ENCODE peak calls at places on chromosomes 12 and 14, in four cellular contexts. H is NCI-H226; A is naive thymus-derived CD8-positive, alpha-beta T cell; O is T-helper 2 cell. B is an unnamed sample.

GRCh38 chr14:92590941-92591340 is 77.4 kb downstream of the RIN3 start:
- DNase-seq in H (no peak), A (no peak), O (no peak), B (no peak)

GRCh38 chr12:68612245-68612644 is 1.5 kb downstream of the RAP1B start:
- DNase-seq in H (no peak), A (no peak), O (no peak), B (no peak)

GRCh38 chr12:62106547-62107175 is 153.5 kb upstream of the USP15 start:
- DNase-seq in H (no peak), A (no peak), O (no peak), B (no peak)

GRCh38 chr12:13713746-13714400 is 267.5 kb downstream of the GRIN2B start:
- DNase-seq in H (no peak), A (no peak), O (no peak), B (no peak)

GRCh38 chr14:49692895-49693737 is at the start of gene KLHDC1:
- DNase-seq in H (peak; percentile 40), A (peak; percentile 79), O (peak; percentile 75), B (peak; percentile 79)

GRCh38 chr12:101356794-101357193 is 50.8 kb downstream of the ARL1 start:
- DNase-seq in H (no peak), A (no peak), O (no peak), B (no peak)

GRCh38 chr12:1915082-1915968 is 3.1 kb downstream of the CACNA2D4 start:
- DNase-seq in H (no peak), A (peak; percentile 47), O (peak; percentile 41), B (no peak)

GRCh38 chr14:88955470-88955869 is 131.0 kb downstream of the TTC8 start:
- DNase-seq in H (no peak), A (no peak), O (no peak), B (no peak)

GRCh38 chr14:23171251-23171975 is 12.0 kb downstream of the SLC7A8 start:
- DNase-seq in H (no peak), A (no peak), O (no peak), B (peak; percentile 37)

GRCh38 chr12:92431146-92431545 is 271.6 kb upstream of the PLEKHG7 start:
- DNase-seq in H (no peak), A (no peak), O (no peak), B (no peak)

GRCh38 chr12:89286506-89286905 is 65.8 kb downstream of the DUSP6 start:
- DNase-seq in H (no peak), A (no peak), O (no peak), B (no peak)

GRCh38 chr12:25718081-25718731 is 165.1 kb upstream of the LMNTD1 start:
- DNase-seq in H (no peak), A (no peak), O (no peak), B (no peak)

GRCh38 chr14:63562414-63562813 is 19.2 kb upstream of the PPP2R5E start:
- DNase-seq in H (peak; percentile 84), A (no peak), O (no peak), B (no peak)

GRCh38 chr14:86462193-86462592 is 932.2 kb downstream of the FLRT2 start:
- DNase-seq in H (no peak), A (no peak), O (no peak), B (no peak)

GRCh38 chr12:1920971-1921370 is 2.5 kb upstream of the CACNA2D4 start:
- DNase-seq in H (no peak), A (no peak), O (no peak), B (no peak)

GRCh38 chr12:124303579-124304313 is 8.9 kb downstream of the RFLNA start:
- DNase-seq in H (no peak), A (no peak), O (no peak), B (no peak)

GRCh38 chr12:58750484-58750883 is 169.8 kb downstream of the LRIG3 start:
- DNase-seq in H (peak; percentile 81), A (no peak), O (no peak), B (no peak)

GRCh38 chr14:100065942-100066574 is 836 bp downstream of the EVL start:
- DNase-seq in H (no peak), A (peak; percentile 86), O (peak; percentile 90), B (no peak)

GRCh38 chr12:104672501-104673265 is 215.9 kb downstream of the CHST11 start:
- DNase-seq in H (peak; percentile 68), A (no peak), O (no peak), B (no peak)

GRCh38 chr12:30753761-30754382 is 879 bp downstream of the CAPRIN2 start:
- DNase-seq in H (no peak), A (no peak), O (no peak), B (peak; percentile 16)

GRCh38 chr12:107359382-107359781 is 266.0 kb upstream of the CRY1 start:
- DNase-seq in H (peak; percentile 66), A (no peak), O (no peak), B (no peak)

GRCh38 chr14:35766700-35767082 is 42.4 kb downstream of the RALGAPA1 start:
- DNase-seq in H (no peak), A (no peak), O (no peak), B (no peak)

GRCh38 chr14:39717000-39717399 is 284.8 kb upstream of the FBXO33 start:
- DNase-seq in H (no peak), A (no peak), O (no peak), B (no peak)

GRCh38 chr14:105322791-105323556 is 8.4 kb downstream of the PACS2 start:
- DNase-seq in H (no peak), A (no peak), O (no peak), B (no peak)

GRCh38 chr12:112199136-112199535 is 73.8 kb downstream of the TRAFD1 start:
- DNase-seq in H (no peak), A (no peak), O (no peak), B (no peak)

GRCh38 chr12:18217981-18218380 is 43.3 kb upstream of the PIK3C2G start:
- DNase-seq in H (no peak), A (no peak), O (no peak), B (no peak)

GRCh38 chr12:117580718-117581062 is 219.3 kb upstream of the NOS1 start:
- DNase-seq in H (no peak), A (no peak), O (no peak), B (no peak)

GRCh38 chr12:112353389-112353788 is 28.8 kb downstream of the HECTD4 start:
- DNase-seq in H (no peak), A (no peak), O (no peak), B (no peak)